ENCODE peak calls at places on chromosomes 6 and 20, in nine cellular contexts. One of them, this sample, is unnamed.

GRCh38 chr20:24965065-24965919 is 16.2 kb downstream of the CST7 start:
- DNase-seq in cardiac fibroblast: no peak
- DNase-seq in tibial nerve: no peak
- DNase-seq in PC-3: no peak
- DNase-seq in lung: no peak
- DNase-seq in neural crest cell: no peak
- DNase-seq in OCI-LY7: no peak
- DNase-seq in fibroblast of pulmonary artery: no peak
- DNase-seq in dorsolateral prefrontal cortex: no peak
- DNase-seq in this sample: no peak

GRCh38 chr6:56860466-56860865 is 94.4 kb upstream of the BEND6 start:
- DNase-seq in PC-3: peak
- DNase-seq in OCI-LY7: no peak
- DNase-seq in fibroblast of pulmonary artery: peak
- DNase-seq in neural crest cell: no peak
- DNase-seq in lung: no peak
- DNase-seq in dorsolateral prefrontal cortex: no peak
- DNase-seq in tibial nerve: no peak
- DNase-seq in cardiac fibroblast: peak
- DNase-seq in this sample: no peak

GRCh38 chr6:130775421-130776012 is 51.7 kb upstream of the SMLR1 start:
- DNase-seq in cardiac fibroblast: peak
- DNase-seq in dorsolateral prefrontal cortex: no peak
- DNase-seq in PC-3: no peak
- DNase-seq in OCI-LY7: no peak
- DNase-seq in lung: no peak
- DNase-seq in fibroblast of pulmonary artery: no peak
- DNase-seq in neural crest cell: no peak
- DNase-seq in tibial nerve: no peak
- DNase-seq in this sample: no peak

GRCh38 chr20:51703446-51704287 is 64.5 kb downstream of the ATP9A start:
- DNase-seq in OCI-LY7: no peak
- DNase-seq in fibroblast of pulmonary artery: no peak
- DNase-seq in dorsolateral prefrontal cortex: no peak
- DNase-seq in tibial nerve: no peak
- DNase-seq in cardiac fibroblast: no peak
- DNase-seq in lung: no peak
- DNase-seq in PC-3: no peak
- DNase-seq in neural crest cell: no peak
- DNase-seq in this sample: no peak

GRCh38 chr6:54980511-54981275 is 134.1 kb downstream of the FAM83B start:
- DNase-seq in tibial nerve: no peak
- DNase-seq in PC-3: peak
- DNase-seq in OCI-LY7: no peak
- DNase-seq in neural crest cell: no peak
- DNase-seq in fibroblast of pulmonary artery: no peak
- DNase-seq in cardiac fibroblast: no peak
- DNase-seq in lung: no peak
- DNase-seq in dorsolateral prefrontal cortex: no peak
- DNase-seq in this sample: peak

GRCh38 chr6:129490551-129491245 is 219.3 kb downstream of the ARHGAP18 start:
- DNase-seq in PC-3: peak
- DNase-seq in dorsolateral prefrontal cortex: no peak
- DNase-seq in cardiac fibroblast: peak
- DNase-seq in neural crest cell: no peak
- DNase-seq in fibroblast of pulmonary artery: peak
- DNase-seq in OCI-LY7: peak
- DNase-seq in tibial nerve: peak
- DNase-seq in lung: peak
- DNase-seq in this sample: peak

GRCh38 chr6:30142665-30143064 is 6.7 kb downstream of the TRIM40 start:
- DNase-seq in OCI-LY7: no peak
- DNase-seq in neural crest cell: no peak
- DNase-seq in lung: no peak
- DNase-seq in tibial nerve: no peak
- DNase-seq in cardiac fibroblast: no peak
- DNase-seq in dorsolateral prefrontal cortex: no peak
- DNase-seq in PC-3: no peak
- DNase-seq in fibroblast of pulmonary artery: no peak
- DNase-seq in this sample: no peak

GRCh38 chr6:19380287-19380686 is 456.9 kb upstream of the ID4 start:
- DNase-seq in PC-3: peak
- DNase-seq in lung: no peak
- DNase-seq in neural crest cell: no peak
- DNase-seq in tibial nerve: no peak
- DNase-seq in OCI-LY7: no peak
- DNase-seq in cardiac fibroblast: peak
- DNase-seq in fibroblast of pulmonary artery: peak
- DNase-seq in dorsolateral prefrontal cortex: no peak
- DNase-seq in this sample: no peak

GRCh38 chr6:45184040-45184439 is 144.1 kb upstream of the RUNX2 start:
- DNase-seq in fibroblast of pulmonary artery: no peak
- DNase-seq in OCI-LY7: no peak
- DNase-seq in cardiac fibroblast: no peak
- DNase-seq in lung: no peak
- DNase-seq in PC-3: no peak
- DNase-seq in tibial nerve: no peak
- DNase-seq in neural crest cell: no peak
- DNase-seq in dorsolateral prefrontal cortex: no peak
- DNase-seq in this sample: no peak

GRCh38 chr6:143059616-143060353 is 904 bp upstream of the AIG1 start:
- DNase-seq in PC-3: peak
- DNase-seq in lung: no peak
- DNase-seq in tibial nerve: no peak
- DNase-seq in fibroblast of pulmonary artery: peak
- DNase-seq in dorsolateral prefrontal cortex: no peak
- DNase-seq in OCI-LY7: peak
- DNase-seq in cardiac fibroblast: peak
- DNase-seq in neural crest cell: no peak
- DNase-seq in this sample: peak

DNA sequence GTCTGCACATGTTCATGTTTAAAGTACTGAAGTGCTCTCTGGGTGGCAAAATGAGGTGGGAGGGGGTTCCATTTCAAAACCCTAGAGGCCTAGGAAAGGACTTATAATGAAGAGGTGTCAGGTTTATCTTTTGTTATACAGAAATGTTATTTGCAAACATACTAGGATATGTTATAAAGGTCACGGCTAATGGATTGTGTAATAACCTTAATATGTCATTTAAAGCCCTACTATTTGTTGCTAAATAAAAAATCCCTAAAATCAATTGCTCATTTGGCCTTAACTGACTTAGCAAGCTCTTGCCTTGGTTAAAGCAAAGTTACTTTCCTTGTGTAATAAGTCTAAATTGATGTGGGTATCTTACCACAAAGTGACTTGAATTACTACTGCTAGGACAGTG is 8.8 kb downstream of the NKX2-4 start:
- DNase-seq in PC-3: no peak
- DNase-seq in dorsolateral prefrontal cortex: no peak
- DNase-seq in lung: no peak
- DNase-seq in fibroblast of pulmonary artery: no peak
- DNase-seq in neural crest cell: no peak
- DNase-seq in cardiac fibroblast: no peak
- DNase-seq in tibial nerve: no peak
- DNase-seq in OCI-LY7: no peak
- DNase-seq in this sample: no peak
- TF ChIP-seq CTCF in PC-3: no peak
- TF ChIP-seq CTCF in dorsolateral prefrontal cortex: no peak
- TF ChIP-seq CTCF in lung: no peak
- TF ChIP-seq CTCF in fibroblast of pulmonary artery: no peak
- TF ChIP-seq CTCF in neural crest cell: no peak
- TF ChIP-seq CTCF in cardiac fibroblast: no peak
- TF ChIP-seq CTCF in tibial nerve: no peak
- TF ChIP-seq CTCF in OCI-LY7: no peak
- TF ChIP-seq CTCF in this sample: no peak

GRCh38 chr20:16583444-16583843 is 10.2 kb upstream of the KIF16B start:
- DNase-seq in dorsolateral prefrontal cortex: no peak
- DNase-seq in cardiac fibroblast: no peak
- DNase-seq in PC-3: no peak
- DNase-seq in OCI-LY7: no peak
- DNase-seq in fibroblast of pulmonary artery: no peak
- DNase-seq in tibial nerve: no peak
- DNase-seq in lung: no peak
- DNase-seq in neural crest cell: no peak
- DNase-seq in this sample: no peak

GRCh38 chr20:16576219-16576618 is 3.0 kb upstream of the KIF16B start:
- DNase-seq in tibial nerve: no peak
- DNase-seq in fibroblast of pulmonary artery: no peak
- DNase-seq in PC-3: no peak
- DNase-seq in OCI-LY7: no peak
- DNase-seq in dorsolateral prefrontal cortex: no peak
- DNase-seq in neural crest cell: no peak
- DNase-seq in lung: no peak
- DNase-seq in cardiac fibroblast: no peak
- DNase-seq in this sample: no peak

GRCh38 chr20:16580127-16580526 is 6.9 kb upstream of the KIF16B start:
- DNase-seq in lung: no peak
- DNase-seq in fibroblast of pulmonary artery: peak
- DNase-seq in cardiac fibroblast: peak
- DNase-seq in neural crest cell: no peak
- DNase-seq in PC-3: peak
- DNase-seq in OCI-LY7: no peak
- DNase-seq in tibial nerve: no peak
- DNase-seq in dorsolateral prefrontal cortex: no peak
- DNase-seq in this sample: peak

GRCh38 chr20:16581241-16581640 is 8.0 kb upstream of the KIF16B start:
- DNase-seq in OCI-LY7: no peak
- DNase-seq in lung: no peak
- DNase-seq in dorsolateral prefrontal cortex: no peak
- DNase-seq in tibial nerve: no peak
- DNase-seq in PC-3: no peak
- DNase-seq in neural crest cell: no peak
- DNase-seq in fibroblast of pulmonary artery: no peak
- DNase-seq in cardiac fibroblast: no peak
- DNase-seq in this sample: no peak

GRCh38 chr20:16580596-16580995 is 7.3 kb upstream of the KIF16B start:
- DNase-seq in dorsolateral prefrontal cortex: no peak
- DNase-seq in fibroblast of pulmonary artery: no peak
- DNase-seq in OCI-LY7: no peak
- DNase-seq in PC-3: no peak
- DNase-seq in tibial nerve: no peak
- DNase-seq in cardiac fibroblast: no peak
- DNase-seq in lung: no peak
- DNase-seq in neural crest cell: no peak
- DNase-seq in this sample: no peak
- TF ChIP-seq CTCF in dorsolateral prefrontal cortex: no peak
- TF ChIP-seq CTCF in fibroblast of pulmonary artery: no peak
- TF ChIP-seq CTCF in OCI-LY7: no peak
- TF ChIP-seq CTCF in PC-3: no peak
- TF ChIP-seq CTCF in tibial nerve: no peak
- TF ChIP-seq CTCF in cardiac fibroblast: no peak
- TF ChIP-seq CTCF in lung: no peak
- TF ChIP-seq CTCF in neural crest cell: no peak
- TF ChIP-seq CTCF in this sample: no peak

GRCh38 chr6:84685983-84686584 is 78.3 kb downstream of the TBX18 start:
- DNase-seq in neural crest cell: peak
- DNase-seq in PC-3: peak
- DNase-seq in dorsolateral prefrontal cortex: no peak
- DNase-seq in lung: no peak
- DNase-seq in fibroblast of pulmonary artery: no peak
- DNase-seq in cardiac fibroblast: peak
- DNase-seq in tibial nerve: no peak
- DNase-seq in OCI-LY7: peak
- DNase-seq in this sample: no peak
- TF ChIP-seq CTCF in neural crest cell: peak
- TF ChIP-seq CTCF in PC-3: peak
- TF ChIP-seq CTCF in dorsolateral prefrontal cortex: no peak
- TF ChIP-seq CTCF in lung: no peak
- TF ChIP-seq CTCF in fibroblast of pulmonary artery: peak
- TF ChIP-seq CTCF in cardiac fibroblast: peak
- TF ChIP-seq CTCF in tibial nerve: no peak
- TF ChIP-seq CTCF in OCI-LY7: peak
- TF ChIP-seq CTCF in this sample: peak

DNA sequence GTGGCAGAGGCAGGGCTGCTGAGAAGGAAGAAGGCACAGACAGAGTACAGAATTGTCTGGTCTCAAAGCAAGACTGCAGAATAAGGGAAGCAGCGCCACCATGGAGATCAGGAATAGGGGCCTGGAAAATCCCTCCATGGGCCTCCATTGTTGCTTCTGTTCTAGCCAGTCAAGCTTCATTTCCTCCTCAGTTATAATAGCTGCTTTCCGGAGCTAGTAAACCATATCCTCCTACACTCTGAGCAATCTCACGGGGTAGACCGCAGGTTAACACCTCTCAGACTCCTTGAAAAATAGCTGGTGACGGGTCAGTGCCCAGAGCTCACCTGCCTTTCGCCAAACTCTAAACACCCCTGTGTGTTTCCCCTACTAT is 570 bp upstream of the HLA-DMB start:
- DNase-seq in cardiac fibroblast: no peak
- DNase-seq in fibroblast of pulmonary artery: no peak
- DNase-seq in tibial nerve: no peak
- DNase-seq in lung: no peak
- DNase-seq in neural crest cell: no peak
- DNase-seq in OCI-LY7: peak
- DNase-seq in dorsolateral prefrontal cortex: no peak
- DNase-seq in PC-3: no peak
- DNase-seq in this sample: no peak
- TF ChIP-seq CTCF in cardiac fibroblast: no peak
- TF ChIP-seq CTCF in fibroblast of pulmonary artery: no peak
- TF ChIP-seq CTCF in tibial nerve: no peak
- TF ChIP-seq CTCF in lung: no peak
- TF ChIP-seq CTCF in neural crest cell: no peak
- TF ChIP-seq CTCF in OCI-LY7: peak
- TF ChIP-seq CTCF in dorsolateral prefrontal cortex: no peak
- TF ChIP-seq CTCF in PC-3: no peak
- TF ChIP-seq CTCF in this sample: no peak